ENCODE peak calls at places on chromosomes 4 and X, in five cellular contexts. Z is OCI-LY7, W is lower lobe of right lung, B is spleen, O is heart right ventricle. P is an unnamed sample.

GRCh38 chr4:152150214-152150613 is 385.7 kb downstream of the FBXW7 start:
- DNase-seq in Z (no peak), W (no peak), B (no peak), O (no peak), P (no peak)

GRCh38 chr4:5893013-5893580 is at the start of gene CRMP1:
- DNase-seq in Z (no peak), W (no peak), B (no peak), O (peak; percentile 34), P (no peak)

GRCh38 chrX:10158279-10158939 is 1.6 kb downstream of the CLCN4 start:
- DNase-seq in Z (peak; percentile 68), W (no peak), B (peak; percentile 89), O (peak; percentile 43), P (no peak)

GRCh38 chr4:6228158-6229067 is 28.1 kb upstream of the JAKMIP1 start:
- DNase-seq in Z (no peak), W (no peak), B (no peak), O (no peak), P (peak; percentile 27)

GRCh38 chr4:82773049-82773448 is 25.5 kb downstream of the SCD5 start:
- DNase-seq in Z (no peak), W (no peak), B (no peak), O (no peak), P (no peak)

GRCh38 chrX:19824603-19825002 is 62.8 kb downstream of the SH3KBP1 start:
- DNase-seq in Z (no peak), W (no peak), B (no peak), O (no peak), P (no peak)

GRCh38 chr4:165297626-165298025 is 29.8 kb upstream of the MSMO1 start:
- DNase-seq in Z (no peak), W (no peak), B (no peak), O (no peak), P (no peak)

GRCh38 chr4:1047106-1047975 is 35.9 kb downstream of the FGFRL1 start:
- DNase-seq in Z (no peak), W (peak; percentile 50), B (peak; percentile 72), O (peak; percentile 17), P (peak; percentile 24)

GRCh38 chr4:56804551-56804950 is 16.9 kb downstream of the SPINK2 start:
- DNase-seq in Z (no peak), W (no peak), B (no peak), O (no peak), P (no peak)

GRCh38 chr4:16659120-16659519 is 239.3 kb downstream of the LDB2 start:
- DNase-seq in Z (no peak), W (no peak), B (no peak), O (no peak), P (no peak)

GRCh38 chrX:70481424-70481823 is 36.8 kb downstream of the DLG3 start:
- DNase-seq in Z (no peak), W (no peak), B (no peak), O (no peak), P (no peak)

GRCh38 chrX:56232221-56233082 is at the start of gene KLF8:
- DNase-seq in Z (no peak), W (peak; percentile 69), B (no peak), O (peak; percentile 43), P (peak; percentile 84)

GRCh38 chrX:100376581-100376980 is 33.5 kb downstream of the PCDH19 start:
- DNase-seq in Z (no peak), W (no peak), B (no peak), O (no peak), P (no peak)

GRCh38 chr4:126794363-126794762 is 838.4 kb upstream of the INTU start:
- DNase-seq in Z (no peak), W (no peak), B (no peak), O (no peak), P (no peak)

GRCh38 chr4:143441678-143442077 is 71.8 kb upstream of the SMARCA5 start:
- DNase-seq in Z (no peak), W (no peak), B (no peak), O (no peak), P (no peak)

GRCh38 chr4:183932576-183932975 is 27.5 kb downstream of the STOX2 start:
- DNase-seq in Z (no peak), W (no peak), B (no peak), O (no peak), P (no peak)

GRCh38 chr4:178738026-178738425 is 1295.8 kb upstream of the AGA start:
- DNase-seq in Z (no peak), W (no peak), B (no peak), O (no peak), P (no peak)

GRCh38 chr4:13089659-13089998 is 394.5 kb downstream of the RAB28 start:
- DNase-seq in Z (no peak), W (no peak), B (no peak), O (no peak), P (no peak)

GRCh38 chrX:22404297-22404696 is 131.6 kb downstream of the CBLL2 start:
- DNase-seq in Z (no peak), W (no peak), B (no peak), O (no peak), P (no peak)

GRCh38 chr4:172188248-172188976 is 375.2 kb downstream of the GALNTL6 start:
- DNase-seq in Z (no peak), W (no peak), B (no peak), O (no peak), P (no peak)

GRCh38 chr4:121951570-121952110 is at the start of gene TRPC3:
- DNase-seq in Z (peak; percentile 5), W (peak; percentile 54), B (peak; percentile 85), O (peak; percentile 28), P (no peak)

GRCh38 chr4:56908206-56909082 is 744 bp downstream of the REST start:
- DNase-seq in Z (peak; percentile 83), W (peak; percentile 81), B (peak; percentile 95), O (peak; percentile 69), P (peak; percentile 54)

GRCh38 chr4:138307319-138307718 is 65.2 kb upstream of the SLC7A11 start:
- DNase-seq in Z (no peak), W (no peak), B (no peak), O (no peak), P (no peak)

GRCh38 chrX:8366491-8366890 is 98.1 kb upstream of the VCX3B start:
- DNase-seq in Z (no peak), W (no peak), B (no peak), O (no peak), P (no peak)

GRCh38 chr4:4995866-4996265 is 23.4 kb downstream of the CYTL1 start:
- DNase-seq in Z (no peak), W (no peak), B (no peak), O (no peak), P (no peak)

GRCh38 chr4:98617358-98618047 is 40.9 kb downstream of the TSPAN5 start:
- DNase-seq in Z (no peak), W (no peak), B (no peak), O (no peak), P (no peak)

GRCh38 chr4:98615991-98616390 is 42.4 kb downstream of the TSPAN5 start:
- DNase-seq in Z (no peak), W (no peak), B (no peak), O (no peak), P (no peak)

GRCh38 chr4:98619197-98619596 is 39.2 kb downstream of the TSPAN5 start:
- DNase-seq in Z (no peak), W (no peak), B (no peak), O (no peak), P (no peak)

GRCh38 chr4:98620087-98620784 is 38.2 kb downstream of the TSPAN5 start:
- DNase-seq in Z (no peak), W (no peak), B (no peak), O (no peak), P (no peak)

DNA sequence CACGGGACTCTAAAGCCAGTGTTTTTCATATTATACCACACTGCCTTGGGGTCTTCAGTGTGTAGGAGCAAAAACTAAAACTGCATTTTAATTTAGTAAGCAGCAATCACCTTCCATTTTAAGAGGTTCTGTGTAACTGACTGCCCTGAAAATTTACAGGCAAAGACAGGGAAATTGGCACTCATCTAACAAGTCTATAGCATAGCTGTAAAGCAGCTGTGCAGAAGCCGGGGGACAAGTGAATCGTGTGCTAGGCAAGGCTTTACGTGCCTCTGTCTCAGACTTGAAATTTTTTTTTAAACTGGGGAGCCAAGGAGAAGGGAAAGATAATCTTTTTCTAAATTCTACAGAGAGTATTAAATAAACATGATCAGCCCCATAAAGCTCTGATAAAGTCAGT is 39.7 kb downstream of the TSPAN5 start:
- DNase-seq in Z (no peak), W (no peak), B (no peak), O (no peak), P (no peak)
- H3K27ac ChIP-seq in Z (no peak overlapping the region), W (no peak overlapping the region), B (no peak overlapping the region), O (no peak overlapping the region), P (no peak overlapping the region)

DNA sequence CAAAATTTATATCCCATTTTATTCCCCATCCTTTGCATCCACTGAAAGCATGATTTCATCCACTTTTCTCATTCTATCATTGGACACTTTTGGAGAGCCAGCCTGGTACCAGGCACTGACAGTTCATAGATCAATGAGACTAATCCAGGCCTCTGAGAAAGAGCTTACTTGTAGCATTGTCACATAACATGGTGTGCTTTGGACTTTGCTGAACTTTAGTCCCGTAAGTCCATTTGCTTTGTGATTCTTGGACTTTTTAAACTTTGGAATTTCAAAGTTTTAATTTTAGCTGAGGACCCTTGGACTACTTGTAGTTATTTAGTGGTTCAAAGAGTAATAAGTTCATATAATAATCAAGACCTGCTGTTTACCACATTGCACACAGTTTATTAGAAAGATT is 11.5 kb downstream of the LIAS start:
- DNase-seq in Z (no peak), W (no peak), B (no peak), O (no peak), P (no peak)
- H3K27ac ChIP-seq in Z (no peak overlapping the region), W (no peak overlapping the region), B (no peak overlapping the region), O (no peak overlapping the region), P (no peak overlapping the region)

GRCh38 chrX:13099121-13099520 is 54.7 kb upstream of the FAM9C start:
- DNase-seq in Z (no peak), W (no peak), B (no peak), O (no peak), P (no peak)

GRCh38 chrX:13101439-13102139 is 57.2 kb upstream of the FAM9C start:
- DNase-seq in Z (no peak), W (peak; percentile 67), B (peak; percentile 85), O (peak; percentile 42), P (peak; percentile 87)

GRCh38 chrX:13103914-13104274 is 59.5 kb upstream of the FAM9C start:
- DNase-seq in Z (no peak), W (no peak), B (no peak), O (no peak), P (no peak)

GRCh38 chrX:13102636-13103035 is 58.2 kb upstream of the FAM9C start:
- DNase-seq in Z (no peak), W (no peak), B (no peak), O (no peak), P (no peak)

GRCh38 chrX:13103111-13103913 is 58.9 kb upstream of the FAM9C start:
- DNase-seq in Z (no peak), W (no peak), B (no peak), O (no peak), P (no peak)
- H3K27ac ChIP-seq in Z (no peak overlapping the region), W (peak overlapping the region; percentile 62), B (no peak overlapping the region), O (peak overlapping the region; percentile 52), P (peak overlapping the region; percentile 68)

GRCh38 chrX:12791253-12792228 is at the start of gene PRPS2:
- DNase-seq in Z (peak; percentile 60), W (peak; percentile 75), B (peak; percentile 92), O (peak; percentile 54), P (peak; percentile 70)

GRCh38 chrX:12792711-12793110 is 1.5 kb downstream of the PRPS2 start:
- DNase-seq in Z (no peak), W (no peak), B (no peak), O (no peak), P (no peak)

GRCh38 chrX:12789976-12790375 is 1.2 kb upstream of the PRPS2 start:
- DNase-seq in Z (no peak), W (no peak), B (no peak), O (no peak), P (no peak)

GRCh38 chrX:12790878-12791252 is 347 bp upstream of the PRPS2 start:
- DNase-seq in Z (no peak), W (no peak), B (no peak), O (no peak), P (no peak)

GRCh38 chrX:12788645-12789044 is 2.6 kb upstream of the PRPS2 start:
- DNase-seq in Z (no peak), W (no peak), B (no peak), O (no peak), P (no peak)
- H3K27ac ChIP-seq in Z (no peak overlapping the region), W (no peak overlapping the region), B (no peak overlapping the region), O (no peak overlapping the region), P (no peak overlapping the region)

P was measured in tibial artery.